ENCODE peak calls at places on chromosomes 2 and 18, in four cellular contexts. W is HCT116, H is K562, O is HepG2. T is an unnamed sample.

GRCh38 chr2:120824246-120824645 is 88.6 kb downstream of the GLI2 start:
- DNase-seq in W (no peak), H (no peak), O (no peak), T (no peak)

GRCh38 chr2:38446972-38447561 is 70.0 kb upstream of the ATL2 start:
- DNase-seq in W (no peak), H (no peak), O (no peak), T (no peak)

GRCh38 chr18:55360061-55360460 is 227.9 kb downstream of the TCF4 start:
- DNase-seq in W (no peak), H (no peak), O (no peak), T (no peak)

GRCh38 chr18:58241877-58242276 is 197.9 kb downstream of the NEDD4L start:
- DNase-seq in W (no peak), H (no peak), O (no peak), T (no peak)

GRCh38 chr18:40874233-40874632 is 1080.8 kb upstream of the PIK3C3 start:
- DNase-seq in W (no peak), H (no peak), O (no peak), T (no peak)

GRCh38 chr2:177334940-177335543 is 57.5 kb upstream of the AGPS start:
- DNase-seq in W (peak), H (peak), O (peak), T (no peak)

GRCh38 chr2:218186876-218187649 is 20.3 kb upstream of the CXCR1 start:
- DNase-seq in W (no peak), H (no peak), O (no peak), T (no peak)

GRCh38 chr18:73841661-73842060 is 306.0 kb downstream of the FBXO15 start:
- DNase-seq in W (no peak), H (no peak), O (no peak), T (no peak)

GRCh38 chr2:20509766-20510490 is 63.1 kb downstream of the RHOB start:
- DNase-seq in W (peak), H (peak), O (peak), T (no peak)

GRCh38 chr18:26301681-26302080 is 75.4 kb downstream of the TAF4B start:
- DNase-seq in W (no peak), H (no peak), O (no peak), T (no peak)

GRCh38 chr2:84292545-84292944 is 166.5 kb downstream of the SUCLG1 start:
- DNase-seq in W (no peak), H (no peak), O (no peak), T (no peak)

GRCh38 chr2:8196311-8196710 is 485.5 kb upstream of the ID2 start:
- DNase-seq in W (no peak), H (no peak), O (no peak), T (no peak)

GRCh38 chr2:36455788-36456187 is 100.2 kb downstream of the CRIM1 start:
- DNase-seq in W (no peak), H (no peak), O (no peak), T (no peak)

GRCh38 chr2:112194480-112194879 is 56.3 kb downstream of the FBLN7 start:
- DNase-seq in W (no peak), H (no peak), O (no peak), T (no peak)

GRCh38 chr2:126979604-126980003 is 80.9 kb downstream of the TEX51 start:
- DNase-seq in W (no peak), H (no peak), O (no peak), T (no peak)

GRCh38 chr2:187942876-187943275 is 348.8 kb upstream of the GULP1 start:
- DNase-seq in W (no peak), H (no peak), O (no peak), T (no peak)

GRCh38 chr18:53534695-53535094 is 689.8 kb downstream of the MBD2 start:
- DNase-seq in W (no peak), H (no peak), O (no peak), T (no peak)

GRCh38 chr2:50951416-50951815 is 80.5 kb downstream of the NRXN1 start:
- DNase-seq in W (no peak), H (no peak), O (no peak), T (no peak)

GRCh38 chr2:121172456-121172855 is 112.5 kb downstream of the TFCP2L1 start:
- DNase-seq in W (no peak), H (no peak), O (no peak), T (no peak)

GRCh38 chr2:127122351-127123027 is 15.5 kb upstream of the BIN1 start:
- DNase-seq in W (no peak), H (no peak), O (no peak), T (no peak)

GRCh38 chr2:101550555-101550954 is 75.6 kb upstream of the RFX8 start:
- DNase-seq in W (no peak), H (no peak), O (no peak), T (no peak)

GRCh38 chr2:64403426-64403825 is 50.5 kb upstream of the LGALSL start:
- DNase-seq in W (no peak), H (no peak), O (no peak), T (no peak)

GRCh38 chr2:88765154-88765948 is 73.9 kb downstream of the RPIA start:
- DNase-seq in W (no peak), H (no peak), O (no peak), T (no peak)

GRCh38 chr2:120253021-120253882 is 600 bp downstream of the RALB start:
- DNase-seq in W (no peak), H (peak), O (peak), T (no peak)

GRCh38 chr2:21772624-21773023 is 648.9 kb downstream of the TDRD15 start:
- DNase-seq in W (no peak), H (no peak), O (no peak), T (no peak)

GRCh38 chr2:54422072-54422581 is 34.0 kb upstream of the SPTBN1 start:
- DNase-seq in W (no peak), H (no peak), O (no peak), T (no peak)

GRCh38 chr2:136327162-136327852 is 209.4 kb upstream of the CXCR4 start:
- DNase-seq in W (no peak), H (peak), O (no peak), T (no peak)

GRCh38 chr2:108560241-108560811 is 26.1 kb downstream of the LIMS1 start:
- DNase-seq in W (no peak), H (no peak), O (no peak), T (no peak)

GRCh38 chr2:161416294-161416632 is at the start of gene TBR1:
- DNase-seq in W (no peak), H (no peak), O (no peak), T (no peak)

GRCh38 chr2:237128026-237128703 is 42.5 kb downstream of the COPS8 start:
- DNase-seq in W (peak), H (no peak), O (peak), T (peak)

GRCh38 chr2:184564092-184564491 is 34.2 kb upstream of the ZNF804A start:
- DNase-seq in W (no peak), H (no peak), O (no peak), T (no peak)

GRCh38 chr2:3301001-3301400 is 76.6 kb downstream of the EIPR1 start:
- DNase-seq in W (no peak), H (no peak), O (no peak), T (no peak)

GRCh38 chr2:144234115-144234772 is 285.7 kb downstream of the ZEB2 start:
- DNase-seq in W (no peak), H (no peak), O (no peak), T (no peak)

DNA sequence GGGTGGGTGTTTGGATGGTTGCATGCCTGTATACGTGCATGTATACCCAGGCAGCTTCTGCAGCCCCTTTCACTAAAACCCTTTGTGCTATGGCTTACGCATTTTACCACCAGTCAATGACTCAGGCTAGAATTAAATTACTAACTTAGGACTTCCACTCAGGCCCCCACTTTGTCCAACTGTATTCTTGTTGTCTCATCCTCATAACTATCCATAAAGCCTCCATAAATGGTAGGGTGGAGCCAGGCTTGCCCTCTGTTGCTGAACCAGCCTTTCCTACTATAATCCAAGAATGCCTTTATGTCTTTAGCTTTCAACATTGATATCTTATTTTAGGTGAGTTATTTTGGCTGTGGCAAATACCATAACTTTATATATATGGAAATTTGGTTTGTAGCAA is 119.9 kb downstream of the MYO1B start:
- DNase-seq in W (no peak), H (no peak), O (no peak), T (no peak)
- TF ChIP-seq CTCF in W (no peak), H (no peak), O (no peak), T (no peak)

GRCh38 chr2:155145758-155146229 is 447.3 kb downstream of the KCNJ3 start:
- DNase-seq in W (no peak), H (no peak), O (no peak), T (no peak)
- H3K27ac ChIP-seq in W (no peak), H (no peak), O (no peak), T (no peak)

DNA sequence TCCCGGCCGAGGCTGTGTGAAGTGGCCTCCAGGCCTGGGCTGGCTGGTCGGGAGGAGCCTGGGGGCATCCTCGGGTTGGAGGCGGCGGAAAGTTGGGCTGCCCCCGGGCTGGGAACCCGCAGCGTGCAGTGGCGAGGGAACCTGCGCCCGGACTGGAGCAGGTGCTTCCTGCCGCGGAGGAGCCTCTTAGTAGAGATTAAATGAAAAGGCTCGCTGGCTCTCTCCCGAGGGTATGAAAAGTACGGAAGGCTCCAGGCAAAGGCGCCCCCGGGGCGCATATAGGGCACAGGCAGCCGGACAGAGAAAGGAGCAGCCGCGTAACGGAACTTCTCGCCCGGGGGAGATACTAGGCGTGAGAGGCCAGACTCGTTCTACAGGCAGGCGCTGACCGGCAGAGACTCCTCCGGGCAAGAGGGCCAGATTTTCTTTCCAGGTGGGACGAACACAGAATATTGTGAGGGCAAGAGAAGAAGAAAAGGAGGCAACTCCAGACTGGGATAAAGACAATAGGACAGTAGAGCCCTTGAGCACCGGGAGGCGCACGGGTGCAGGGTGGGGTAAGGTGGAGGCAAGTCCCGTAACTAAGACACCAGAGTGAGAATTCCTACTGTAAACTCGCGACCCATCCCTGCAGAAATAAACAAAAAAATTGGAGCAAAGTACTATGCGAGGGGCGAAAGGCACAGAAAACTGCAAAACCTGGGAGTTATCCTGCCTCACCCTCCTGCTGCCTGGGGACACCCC is 828 bp downstream of the CDH2 start:
- DNase-seq in W (no peak), H (no peak), O (no peak), T (no peak)
- TF ChIP-seq TCF7L2 in W (no peak), H (no peak), O (no peak), T (no peak)

GRCh38 chr2:181573140-181573736 is 83.7 kb downstream of the CERKL start:
- DNase-seq in W (peak), H (no peak), O (peak), T (no peak)
- TF ChIP-seq CTCF in W (peak), H (peak), O (peak), T (peak)

DNA sequence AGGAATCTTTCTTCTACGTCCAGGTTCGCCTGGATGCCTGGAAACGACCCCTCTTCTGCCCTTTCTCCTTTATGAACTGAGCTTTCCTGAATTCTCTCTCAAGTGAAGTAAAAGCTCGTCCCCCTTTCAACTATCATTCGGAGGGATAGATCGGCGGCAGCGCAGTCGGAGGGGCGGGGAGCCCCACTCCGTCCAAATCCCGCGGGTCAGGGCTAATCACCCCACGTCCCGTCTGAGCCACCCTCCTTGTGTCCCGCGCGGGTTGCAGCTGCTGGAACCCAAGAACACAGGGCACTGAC is 367 bp downstream of the FBXO48 start:
- DNase-seq in W (no peak), H (no peak), O (no peak), T (no peak)
- H3K27ac ChIP-seq in W (peak), H (peak), O (peak), T (peak)

GRCh38 chr2:239811806-239812560 is 213.2 kb downstream of the NDUFA10 start:
- DNase-seq in W (no peak), H (no peak), O (no peak), T (no peak)
- TF ChIP-seq TCF7L2 in W (no peak), H (no peak), O (no peak), T (no peak)

DNA sequence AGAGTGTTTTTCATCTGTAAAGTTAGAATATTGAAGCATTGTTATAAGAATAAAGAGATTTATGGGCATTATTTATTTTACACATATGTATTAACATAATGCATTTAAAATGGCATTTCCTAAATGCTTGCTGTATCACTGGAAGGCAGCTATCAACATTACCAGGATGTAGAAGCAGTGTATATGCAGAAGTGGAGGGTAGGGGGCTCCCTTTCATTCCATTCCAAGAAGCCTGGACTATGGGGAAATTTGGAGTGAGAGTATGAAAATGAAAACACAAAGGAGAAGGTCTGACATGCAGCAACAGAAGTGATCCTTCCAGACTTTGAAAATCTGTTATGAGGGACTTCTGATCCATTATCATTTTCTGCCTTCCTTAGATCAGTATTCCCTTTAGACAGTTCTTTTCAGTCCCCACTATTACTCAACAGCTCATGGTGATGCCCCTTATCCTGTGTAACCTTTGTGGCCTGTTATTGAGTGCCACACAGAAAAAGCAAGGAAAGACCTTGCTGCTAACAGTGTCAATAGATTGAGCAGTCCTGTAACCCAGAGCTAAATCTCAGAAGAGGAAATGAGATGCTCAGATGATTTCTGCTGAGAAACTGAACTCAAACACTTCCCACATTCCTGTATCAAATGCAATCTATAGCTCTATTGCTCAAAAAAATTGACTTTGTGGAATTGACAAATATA is 216.6 kb downstream of the HNMT start:
- DNase-seq in W (no peak), H (no peak), O (peak), T (no peak)
- TF ChIP-seq CTCF in W (no peak), H (peak), O (peak), T (no peak)